ENCODE peak calls at places on chromosomes 1 and 21, in eight cellular contexts. W, V, F, O, Q, Z, P and G are unnamed samples.

GRCh38 chr1:17235135-17235880 is 13.6 kb upstream of the PADI3 start:
- DNase-seq in W (no peak), V (no peak), F (no peak), O (no peak), Q (no peak), Z (no peak), P (no peak), G (no peak)

GRCh38 chr21:35034203-35034926 is 14.7 kb downstream of the RUNX1 start:
- DNase-seq in W (no peak), V (no peak), F (no peak), O (no peak), Q (no peak), Z (no peak), P (no peak), G (no peak)

GRCh38 chr1:162035241-162035640 is 11.6 kb upstream of the OLFML2B start:
- DNase-seq in W (no peak), V (no peak), F (no peak), O (no peak), Q (no peak), Z (no peak), P (peak; percentile 33), G (no peak)

GRCh38 chr1:2435091-2435490 is 22.7 kb upstream of the PEX10 start:
- DNase-seq in W (no peak), V (no peak), F (no peak), O (no peak), Q (no peak), Z (no peak), P (no peak), G (no peak)

GRCh38 chr21:35603471-35603870 is 456.9 kb downstream of the SETD4 start:
- DNase-seq in W (no peak), V (no peak), F (no peak), O (no peak), Q (peak; percentile 53), Z (no peak), P (no peak), G (no peak)

GRCh38 chr1:185483647-185484450 is 166.8 kb upstream of the IVNS1ABP start:
- DNase-seq in W (no peak), V (no peak), F (no peak), O (no peak), Q (no peak), Z (no peak), P (peak; percentile 68), G (no peak)

GRCh38 chr1:245671349-245671748 is 516.6 kb downstream of the KIF26B start:
- DNase-seq in W (no peak), V (no peak), F (no peak), O (no peak), Q (no peak), Z (no peak), P (no peak), G (no peak)

GRCh38 chr1:1941868-1942752 is 23.0 kb upstream of the TMEM52 start:
- DNase-seq in W (no peak), V (no peak), F (no peak), O (no peak), Q (no peak), Z (no peak), P (no peak), G (no peak)

GRCh38 chr1:245370905-245371581 is 216.3 kb downstream of the KIF26B start:
- DNase-seq in W (no peak), V (no peak), F (no peak), O (no peak), Q (no peak), Z (no peak), P (peak; percentile 31), G (no peak)

GRCh38 chr1:109864063-109864822 is 46.4 kb upstream of the CSF1 start:
- DNase-seq in W (no peak), V (no peak), F (no peak), O (no peak), Q (no peak), Z (no peak), P (peak; percentile 77), G (no peak)

GRCh38 chr1:112904071-112904830 is 51.7 kb downstream of the SLC16A1 start:
- DNase-seq in W (peak; percentile 36), V (no peak), F (no peak), O (no peak), Q (no peak), Z (no peak), P (peak; percentile 71), G (no peak)

GRCh38 chr1:1616045-1616821 is 933 bp downstream of the MIB2 start:
- DNase-seq in W (no peak), V (peak; percentile 42), F (no peak), O (no peak), Q (peak; percentile 15), Z (peak; percentile 91), P (peak; percentile 50), G (peak; percentile 54)

GRCh38 chr1:25543425-25544242 is at the start of gene LDLRAP1:
- DNase-seq in W (no peak), V (peak; percentile 76), F (peak; percentile 57), O (peak; percentile 93), Q (peak; percentile 78), Z (peak; percentile 87), P (peak; percentile 83), G (peak; percentile 79)

GRCh38 chr21:34333150-34333739 is 30.6 kb upstream of the KCNE2 start:
- DNase-seq in W (no peak), V (no peak), F (no peak), O (no peak), Q (no peak), Z (no peak), P (no peak), G (no peak)

GRCh38 chr1:219788091-219788490 is 140.3 kb downstream of the SLC30A10 start:
- DNase-seq in W (no peak), V (no peak), F (no peak), O (no peak), Q (no peak), Z (no peak), P (no peak), G (no peak)

GRCh38 chr1:45334308-45335245 is 5.4 kb upstream of the TOE1 start:
- DNase-seq in W (no peak), V (no peak), F (no peak), O (no peak), Q (peak; percentile 36), Z (no peak), P (peak; percentile 25), G (no peak)

GRCh38 chr1:46820560-46821060 is 21.8 kb downstream of the CYP4B1 start:
- DNase-seq in W (no peak), V (no peak), F (no peak), O (peak; percentile 66), Q (no peak), Z (no peak), P (no peak), G (no peak)

GRCh38 chr1:152164542-152165136 is 5.6 kb upstream of the RPTN start:
- DNase-seq in W (no peak), V (no peak), F (no peak), O (no peak), Q (no peak), Z (no peak), P (no peak), G (no peak)

GRCh38 chr1:234842726-234843641 is 233.0 kb upstream of the IRF2BP2 start:
- DNase-seq in W (no peak), V (no peak), F (no peak), O (no peak), Q (no peak), Z (no peak), P (peak; percentile 30), G (peak; percentile 88)

GRCh38 chr1:20683614-20684013 is 22.4 kb upstream of the DDOST start:
- DNase-seq in W (no peak), V (no peak), F (no peak), O (no peak), Q (no peak), Z (no peak), P (no peak), G (no peak)

GRCh38 chr1:100322436-100323211 is 29.7 kb upstream of the CDC14A start:
- DNase-seq in W (no peak), V (no peak), F (no peak), O (no peak), Q (no peak), Z (no peak), P (peak; percentile 72), G (no peak)

GRCh38 chr1:106793686-106794085 is 262.8 kb upstream of the PRMT6 start:
- DNase-seq in W (no peak), V (no peak), F (no peak), O (no peak), Q (no peak), Z (no peak), P (no peak), G (no peak)

GRCh38 chr21:31457675-31458074 is 113.6 kb upstream of the TIAM1 start:
- DNase-seq in W (no peak), V (no peak), F (no peak), O (no peak), Q (peak; percentile 41), Z (no peak), P (no peak), G (no peak)

GRCh38 chr1:156026588-156026987 is 5.8 kb upstream of the SSR2 start:
- DNase-seq in W (no peak), V (no peak), F (no peak), O (no peak), Q (no peak), Z (no peak), P (no peak), G (no peak)

GRCh38 chr1:22364764-22365163 is 86.9 kb upstream of the ZBTB40 start:
- DNase-seq in W (no peak), V (no peak), F (no peak), O (no peak), Q (peak; percentile 39), Z (no peak), P (no peak), G (no peak)
- TF ChIP-seq CTCF in W (peak; percentile 10), V (no peak), F (no peak), O (no peak), Q (no peak), Z (no peak), P (peak; percentile 3), G (no peak)

GRCh38 chr1:192272732-192273131 is 44.1 kb upstream of the RGS21 start:
- DNase-seq in W (no peak), V (no peak), F (no peak), O (no peak), Q (no peak), Z (no peak), P (no peak), G (no peak)
- TF ChIP-seq CTCF in W (no peak), V (no peak), F (no peak), O (no peak), Q (no peak), Z (no peak), P (no peak), G (no peak)

GRCh38 chr1:78095618-78096416 is 50.1 kb downstream of the GIPC2 start:
- DNase-seq in W (no peak), V (no peak), F (no peak), O (no peak), Q (no peak), Z (no peak), P (peak; percentile 65), G (no peak)
- TF ChIP-seq CTCF in W (no peak), V (no peak), F (no peak), O (no peak), Q (no peak), Z (no peak), P (no peak), G (no peak)

DNA sequence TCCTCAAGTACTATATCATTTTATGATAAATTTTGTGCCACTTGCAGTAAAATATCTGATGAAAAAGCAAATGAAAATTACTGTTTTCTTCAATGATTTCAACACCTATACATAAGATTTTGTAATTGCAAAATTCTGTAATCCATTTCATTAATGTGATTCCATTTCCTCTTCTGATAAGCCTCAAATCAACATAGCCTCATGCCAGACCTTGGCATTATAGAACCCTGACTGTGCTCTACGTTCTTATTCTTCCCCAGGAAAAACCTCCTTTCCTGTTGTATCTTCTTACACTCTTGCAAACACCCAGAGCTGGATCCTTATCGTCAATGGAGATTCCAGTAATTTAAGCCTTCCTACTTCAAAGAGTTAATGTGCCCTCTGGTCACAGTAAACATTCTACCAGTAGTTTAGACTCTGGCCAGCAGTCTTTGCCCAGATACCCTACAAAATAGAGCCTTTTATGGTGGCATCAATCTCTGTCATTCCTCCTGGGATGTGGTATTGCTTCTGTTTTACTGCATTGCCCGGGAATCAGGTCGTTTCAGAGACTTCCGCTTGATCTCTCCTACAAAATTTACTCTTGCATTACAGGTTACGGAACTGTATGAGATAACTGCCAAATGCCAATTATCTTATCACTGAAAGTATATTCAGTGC is 48.5 kb upstream of the CHRM3 start:
- DNase-seq in W (no peak), V (no peak), F (no peak), O (no peak), Q (no peak), Z (no peak), P (no peak), G (no peak)
- TF ChIP-seq CTCF in W (no peak), V (no peak), F (no peak), O (no peak), Q (no peak), Z (no peak), P (no peak), G (no peak)